ENCODE peak calls at places on chromosome 3, in four cellular contexts. L is HepG2, B is GM12878, S is SK-N-SH. V is an unnamed sample.

GRCh38 chr3:60142009-60142408 is 1092.2 kb upstream of the CFAP20DC start:
- DNase-seq in B (no peak), L (no peak), S (peak; percentile 8), V (no peak)

GRCh38 chr3:46939578-46940405 is 36.8 kb downstream of the CCDC12 start:
- DNase-seq in B (no peak), L (no peak), S (no peak), V (no peak)

GRCh38 chr3:197013989-197014388 is 15.6 kb downstream of the MELTF start:
- DNase-seq in L (no peak), S (no peak), B (no peak), V (no peak)

GRCh38 chr3:160837394-160837975 is 81.5 kb downstream of the PPM1L start:
- DNase-seq in B (no peak), L (no peak), S (no peak), V (no peak)

GRCh38 chr3:33758874-33759273 is 39.6 kb upstream of the PDCD6IP start:
- DNase-seq in L (no peak), B (no peak), S (no peak), V (no peak)

GRCh38 chr3:11238880-11239279 is 33.3 kb upstream of the ATG7 start:
- DNase-seq in B (no peak), L (no peak), S (no peak), V (no peak)

GRCh38 chr3:107574650-107575049 is 51.9 kb downstream of the BBX start:
- DNase-seq in L (peak; percentile 48), S (peak; percentile 35), B (no peak), V (peak; percentile 13)

GRCh38 chr3:78204977-78205376 is 1165.1 kb downstream of the ROBO2 start:
- DNase-seq in B (no peak), L (peak; percentile 3), S (no peak), V (no peak)

GRCh38 chr3:132008841-132009638 is 25.8 kb downstream of the CPNE4 start:
- DNase-seq in B (no peak), S (no peak), L (no peak), V (no peak)

GRCh38 chr3:74845086-74845485 is 230.6 kb upstream of the CNTN3 start:
- DNase-seq in B (no peak), S (no peak), L (no peak), V (no peak)

GRCh38 chr3:133437391-133438093 is 37.7 kb downstream of the BFSP2 start:
- DNase-seq in L (no peak), S (peak; percentile 77), B (no peak), V (no peak)

GRCh38 chr3:123605789-123606234 is 21.0 kb upstream of the HACD2 start:
- DNase-seq in L (peak; percentile 99), B (peak; percentile 55), S (no peak), V (peak; percentile 16)

GRCh38 chr3:170524072-170524471 is 61.8 kb downstream of the SLC7A14 start:
- DNase-seq in L (no peak), B (no peak), S (no peak), V (no peak)

GRCh38 chr3:30315452-30315851 is 290.9 kb upstream of the TGFBR2 start:
- DNase-seq in L (no peak), S (no peak), B (no peak), V (no peak)

GRCh38 chr3:25441234-25441856 is 13.3 kb downstream of the RARB start:
- DNase-seq in B (no peak), L (no peak), S (no peak), V (peak; percentile 72)

GRCh38 chr3:136305879-136306278 is 55.7 kb downstream of the PCCB start:
- DNase-seq in S (no peak), L (no peak), B (peak; percentile 8), V (no peak)

GRCh38 chr3:16028604-16029003 is 145.9 kb upstream of the GALNT15 start:
- DNase-seq in L (no peak), S (no peak), B (no peak), V (no peak)

GRCh38 chr3:70849911-70850699 is 537.7 kb upstream of the MDFIC2 start:
- DNase-seq in B (no peak), L (no peak), S (no peak), V (no peak)

GRCh38 chr3:193975072-193975535 is 160.8 kb upstream of the HES1 start:
- DNase-seq in B (no peak), S (no peak), L (peak; percentile 4), V (no peak)

GRCh38 chr3:37753428-37753827 is 108.3 kb upstream of the CTDSPL start:
- DNase-seq in B (no peak), S (no peak), L (no peak), V (no peak)

GRCh38 chr3:195226445-195226844 is 44.5 kb downstream of the XXYLT1 start:
- DNase-seq in L (no peak), B (no peak), S (no peak), V (no peak)

GRCh38 chr3:42795621-42796181 is 8.6 kb downstream of the HIGD1A start:
- DNase-seq in B (no peak), S (no peak), L (no peak), V (no peak)

GRCh38 chr3:30904986-30905385 is 10.5 kb upstream of the GADL1 start:
- DNase-seq in S (no peak), B (no peak), L (no peak), V (no peak)

GRCh38 chr3:14457999-14458398 is 55.6 kb downstream of the SLC6A6 start:
- DNase-seq in B (no peak), S (peak; percentile 50), L (no peak), V (peak; percentile 50)

GRCh38 chr3:15327941-15328340 is 4.4 kb downstream of the SH3BP5 start:
- DNase-seq in L (no peak), S (no peak), B (no peak), V (no peak)

GRCh38 chr3:189038773-189039720 is 132.7 kb upstream of the TPRG1 start:
- DNase-seq in S (no peak), B (no peak), L (no peak), V (no peak)

GRCh38 chr3:48460517-48460902 is 14.0 kb downstream of the ATRIP start:
- DNase-seq in B (no peak), L (no peak), S (no peak), V (no peak)

GRCh38 chr3:152445227-152445626 is 176.5 kb downstream of the MBNL1 start:
- DNase-seq in S (no peak), L (peak; percentile 5), B (no peak), V (no peak)

GRCh38 chr3:99548674-99549073 is 89.7 kb upstream of the COL8A1 start:
- DNase-seq in B (no peak), L (no peak), S (no peak), V (no peak)

GRCh38 chr3:16092923-16093322 is 81.6 kb upstream of the GALNT15 start:
- DNase-seq in S (no peak), L (no peak), B (no peak), V (no peak)

GRCh38 chr3:137692803-137693431 is 71.2 kb upstream of the SOX14 start:
- DNase-seq in L (peak; percentile 31), B (peak; percentile 3), S (peak; percentile 38), V (peak; percentile 9)

GRCh38 chr3:19399356-19399755 is 251.0 kb downstream of the KCNH8 start:
- DNase-seq in L (no peak), S (no peak), B (no peak), V (no peak)

GRCh38 chr3:65995030-65995429 is 43.7 kb downstream of the MAGI1 start:
- DNase-seq in L (no peak), B (no peak), S (no peak), V (no peak)

GRCh38 chr3:142447308-142447851 is 457 bp downstream of the XRN1 start:
- DNase-seq in S (no peak), B (no peak), L (peak; percentile 39), V (no peak)

GRCh38 chr3:142447852-142448315 is at the start of gene XRN1:
- DNase-seq in B (peak; percentile 57), S (peak; percentile 99), L (peak; percentile 86), V (peak; percentile 98)

GRCh38 chr3:142448424-142448823 is 587 bp upstream of the XRN1 start:
- DNase-seq in S (peak; percentile 42), B (no peak), L (no peak), V (no peak)

GRCh38 chr3:142450881-142451280 is 3.0 kb upstream of the XRN1 start:
- DNase-seq in S (no peak), B (no peak), L (no peak), V (no peak)

DNA sequence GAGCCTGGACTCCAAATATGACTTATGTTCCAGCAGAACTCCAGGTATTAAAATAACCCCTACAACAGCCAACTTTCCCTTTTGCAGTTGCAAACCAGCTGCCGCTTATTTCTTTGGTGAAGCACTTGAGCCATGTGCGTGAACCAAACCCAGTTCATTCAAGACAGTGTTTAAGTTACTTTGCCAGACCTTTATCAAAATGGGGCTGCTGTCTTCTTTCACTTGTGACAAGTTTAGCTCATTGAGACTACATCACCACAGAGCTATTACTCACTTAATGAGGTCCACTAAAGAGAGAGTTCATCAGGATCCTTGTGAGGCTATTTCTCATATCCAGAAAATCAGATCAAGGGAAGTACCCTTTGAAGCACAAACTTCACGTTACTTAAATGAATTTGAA is 2.4 kb upstream of the XRN1 start:
- DNase-seq in B (no peak), S (no peak), L (no peak), V (no peak)
- TF ChIP-seq NFIC in B (no peak), S (no peak), L (no peak), V (no peak)

GRCh38 chr3:124873241-124873640 is 13.9 kb downstream of the ITGB5 start:
- DNase-seq in S (no peak), L (no peak), B (no peak), V (no peak)
- TF ChIP-seq NFIC in S (no peak), L (no peak), B (no peak), V (no peak)

DNA sequence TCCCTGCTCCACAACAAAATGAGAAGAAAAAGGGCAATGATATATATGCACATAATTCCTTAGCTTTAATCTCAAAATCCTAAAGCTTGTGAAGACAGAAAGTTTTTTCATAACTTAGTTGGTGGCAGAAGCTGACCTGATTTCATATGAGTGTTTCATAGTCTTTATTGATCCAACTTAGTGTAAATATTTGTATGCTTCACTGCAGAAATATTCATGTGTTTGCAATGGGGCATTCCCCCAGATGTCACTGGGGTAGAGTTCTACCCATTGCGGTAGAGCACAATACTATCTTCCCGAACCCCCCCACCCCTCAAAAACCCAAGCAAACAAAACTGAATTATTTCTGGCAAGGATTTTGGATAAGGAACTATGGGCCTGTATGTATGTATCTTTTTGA is 221.2 kb downstream of the THRB start:
- DNase-seq in B (no peak), S (no peak), L (peak; percentile 23), V (no peak)
- TF ChIP-seq NFIC in B (no peak), S (no peak), L (peak; percentile 44), V (no peak)

DNA sequence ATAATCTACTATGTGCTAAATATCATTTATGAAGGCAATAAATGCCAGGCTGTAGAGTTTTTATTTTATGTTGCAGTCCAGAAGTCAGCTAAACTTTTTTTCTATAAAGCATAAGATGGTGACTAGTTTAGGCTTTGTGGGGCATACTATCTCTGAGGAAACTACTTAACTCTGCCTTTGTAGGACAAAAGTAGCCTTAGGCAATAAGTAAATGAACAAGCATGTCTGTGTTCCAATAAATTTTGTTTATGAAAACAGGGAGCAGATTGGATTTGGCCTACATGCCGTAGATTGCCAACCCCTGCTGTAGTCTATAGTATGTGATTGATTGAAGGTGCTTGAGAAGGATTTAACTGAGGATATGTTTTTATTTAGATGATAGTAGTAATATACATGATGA is 502.5 kb upstream of the NAALADL2 start:
- DNase-seq in L (no peak), B (no peak), S (no peak), V (no peak)
- TF ChIP-seq NFIC in L (no peak), B (no peak), S (no peak), V (no peak)

V was measured in K562.